ENCODE peak calls at places on chromosomes 7 and 10, in seven cellular contexts. R is fibroblast of mammary gland; D is HFFc6; V is stimulated activated CD4-positive, alpha-beta T cell treated with anti-CD3 and anti-CD28 coated beads, TNF-alpha, amount 100 ng/mL, for 4 hours; J is posterior vena cava; O is tibial artery; K is activated CD4-positive, alpha-beta T cell treated with anti-CD3 and anti-CD28 coated beads, Interleukin-2, amount 50 U/mL, for 1 hour. X is an unnamed sample.

GRCh38 chr7:95798401-95798930 is 26.1 kb downstream of the DYNC1I1 start:
- DNase-seq in R (peak), D (no peak), V (no peak), J (no peak), O (no peak), K (no peak), X (peak)

GRCh38 chr10:119742988-119743646 is 17.3 kb downstream of the INPP5F start:
- DNase-seq in R (peak), D (no peak), V (no peak), J (no peak), O (no peak), K (no peak), X (no peak)

GRCh38 chr10:4033341-4033896 is 248.4 kb upstream of the KLF6 start:
- DNase-seq in R (no peak), D (no peak), V (no peak), J (no peak), O (no peak), K (no peak), X (no peak)

GRCh38 chr7:151759591-151760042 is 117.3 kb downstream of the PRKAG2 start:
- DNase-seq in R (peak), D (peak), V (peak), J (no peak), O (peak), K (peak), X (peak)

GRCh38 chr10:28202941-28203352 is 99.9 kb downstream of the MPP7 start:
- DNase-seq in R (peak), D (peak), V (no peak), J (no peak), O (peak), K (no peak), X (no peak)

GRCh38 chr7:4774804-4775280 is 581 bp upstream of the AP5Z1 start:
- DNase-seq in R (peak), D (peak), V (no peak), J (peak), O (no peak), K (no peak), X (peak)

GRCh38 chr7:6556196-6556595 is 4.9 kb upstream of the GRID2IP start:
- DNase-seq in R (no peak), D (no peak), V (no peak), J (no peak), O (no peak), K (no peak), X (no peak)

GRCh38 chr10:103333934-103334520 is 16.9 kb downstream of the PCGF6 start:
- DNase-seq in R (peak), D (no peak), V (no peak), J (no peak), O (no peak), K (no peak), X (peak)

GRCh38 chr7:2662273-2663120 is 25.5 kb upstream of the AMZ1 start:
- DNase-seq in R (no peak), D (no peak), V (no peak), J (no peak), O (no peak), K (no peak), X (no peak)

GRCh38 chr10:4661572-4662255 is 164.3 kb upstream of the AKR1E2 start:
- DNase-seq in R (peak), D (no peak), V (no peak), J (peak), O (peak), K (no peak), X (peak)

GRCh38 chr10:30818010-30818660 is 188.6 kb upstream of the LYZL2 start:
- DNase-seq in R (peak), D (no peak), V (no peak), J (peak), O (peak), K (no peak), X (peak)

GRCh38 chr10:4141471-4141870 is 356.5 kb upstream of the KLF6 start:
- DNase-seq in R (peak), D (no peak), V (no peak), J (no peak), O (no peak), K (no peak), X (peak)

GRCh38 chr7:48280100-48280499 is 108.8 kb downstream of the ABCA13 start:
- DNase-seq in R (peak), D (peak), V (no peak), J (no peak), O (no peak), K (no peak), X (peak)

GRCh38 chr10:89793649-89794254 is 92.4 kb downstream of the KIF20B start:
- DNase-seq in R (peak), D (peak), V (peak), J (no peak), O (no peak), K (peak), X (peak)

GRCh38 chr7:155424301-155425010 is 33.5 kb upstream of the EN2 start:
- DNase-seq in R (no peak), D (no peak), V (no peak), J (peak), O (no peak), K (no peak), X (no peak)

GRCh38 chr10:61786728-61787127 is 114.8 kb upstream of the ARID5B start:
- DNase-seq in R (peak), D (peak), V (no peak), J (no peak), O (no peak), K (no peak), X (peak)

GRCh38 chr7:67343566-67343965 is 346.9 kb downstream of the TYW1 start:
- DNase-seq in R (no peak), D (no peak), V (no peak), J (no peak), O (no peak), K (no peak), X (no peak)

GRCh38 chr10:48520594-48520993 is 84.3 kb downstream of the ARHGAP22 start:
- DNase-seq in R (no peak), D (no peak), V (no peak), J (no peak), O (peak), K (no peak), X (no peak)

GRCh38 chr7:42691030-42691639 is 220.7 kb downstream of the C7orf25 start:
- DNase-seq in R (peak), D (peak), V (no peak), J (no peak), O (no peak), K (no peak), X (peak)

GRCh38 chr10:44759122-44759521 is 152.0 kb upstream of the TMEM72 start:
- DNase-seq in R (no peak), D (no peak), V (no peak), J (no peak), O (no peak), K (no peak), X (no peak)

GRCh38 chr7:144534196-144534595 is 130.7 kb upstream of the NOBOX start:
- DNase-seq in R (no peak), D (no peak), V (no peak), J (no peak), O (no peak), K (no peak), X (no peak)

GRCh38 chr10:131092876-131093275 is 218.6 kb downstream of the TCERG1L start:
- DNase-seq in R (no peak), D (no peak), V (no peak), J (no peak), O (no peak), K (no peak), X (no peak)

X was measured in GM23248.